ENCODE peak calls at places on chromosomes 3 and 15, in four cellular contexts. D is HCT116, O is cardiac muscle cell, Q is esophagus squamous epithelium. M is an unnamed sample. For H3K4me1, the result is how much of the 10 kb centered on the place peaks cover.

GRCh38 chr3:20668411-20668810 is 482.4 kb upstream of the SGO1 start:
- DNase-seq in Q (no peak), D (no peak), O (peak), M (no peak)

GRCh38 chr15:53787349-53787748 is 27.9 kb upstream of the WDR72 start:
- DNase-seq in Q (no peak), D (no peak), O (no peak), M (no peak)

GRCh38 chr3:189304465-189305341 is 132.9 kb downstream of the TPRG1 start:
- DNase-seq in O (no peak), Q (no peak), D (no peak), M (peak)

GRCh38 chr3:13133471-13133981 is 60.3 kb upstream of the IQSEC1 start:
- DNase-seq in Q (no peak), O (no peak), D (no peak), M (no peak)

GRCh38 chr3:126464494-126464893 is 11.2 kb downstream of the ZXDC start:
- DNase-seq in D (no peak), O (no peak), Q (no peak), M (no peak)

GRCh38 chr3:95311272-95311671 is 1248.4 kb downstream of the NSUN3 start:
- DNase-seq in O (no peak), D (no peak), Q (no peak), M (no peak)

GRCh38 chr3:66531256-66531655 is 30.4 kb upstream of the LRIG1 start:
- DNase-seq in Q (no peak), O (no peak), D (no peak), M (no peak)

GRCh38 chr15:72566973-72567372 is 87.5 kb upstream of the GOLGA6B start:
- DNase-seq in D (no peak), Q (no peak), O (no peak), M (no peak)

GRCh38 chr3:4410174-4410573 is 56.9 kb downstream of the SUMF1 start:
- DNase-seq in O (no peak), Q (no peak), D (no peak), M (no peak)

GRCh38 chr15:28861031-28861534 is 12.6 kb upstream of the GOLGA6L7 start:
- DNase-seq in O (no peak), D (no peak), Q (no peak), M (peak)

GRCh38 chr3:131848111-131848510 is 186.7 kb downstream of the CPNE4 start:
- DNase-seq in Q (no peak), D (no peak), O (no peak), M (no peak)

GRCh38 chr15:83919319-83919830 is 265.5 kb downstream of the ADAMTSL3 start:
- DNase-seq in Q (no peak), O (no peak), D (no peak), M (no peak)

GRCh38 chr15:99734575-99734974 is 1.3 kb upstream of the LYSMD4 start:
- DNase-seq in D (no peak), O (no peak), Q (no peak), M (no peak)

GRCh38 chr3:78726545-78726944 is 1041.3 kb downstream of the ROBO1 start:
- DNase-seq in D (no peak), Q (no peak), O (no peak), M (no peak)

GRCh38 chr3:16658004-16658932 is 53.0 kb upstream of the DAZL start:
- DNase-seq in D (no peak), O (peak), Q (no peak), M (no peak)

GRCh38 chr15:33007295-33007855 is 187.1 kb downstream of the FMN1 start:
- DNase-seq in Q (no peak), O (peak), D (peak), M (no peak)

GRCh38 chr3:50162034-50162883 is 7.1 kb downstream of the SEMA3F start:
- DNase-seq in Q (no peak), D (no peak), O (no peak), M (no peak)
- H3K4me1 ChIP-seq in Q (half or more), D (under half), O (under half), M (under half)

DNA sequence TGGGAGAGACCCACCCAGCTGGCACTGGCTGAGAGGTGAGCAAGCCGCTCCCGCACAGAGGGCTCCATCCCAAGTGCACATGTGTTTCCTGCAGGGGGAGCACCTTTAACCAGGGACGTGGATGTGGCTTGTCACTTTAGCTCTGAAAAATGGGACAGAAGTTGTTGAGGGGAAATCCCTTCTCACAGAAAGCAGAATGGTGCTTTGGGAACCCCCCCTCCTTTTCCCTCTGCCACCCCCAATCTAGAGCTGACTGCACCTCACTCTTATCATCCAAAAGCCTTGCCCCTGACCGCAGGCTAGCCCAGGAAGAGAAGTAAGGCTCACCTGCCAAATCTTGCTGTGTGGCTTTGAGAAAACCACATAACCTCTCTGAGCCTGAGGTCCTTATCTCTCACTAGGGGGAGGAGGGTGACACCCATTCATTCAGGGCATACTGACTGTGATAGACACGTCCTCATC is 77.9 kb downstream of the RPN1 start:
- DNase-seq in Q (no peak), O (peak), D (peak), M (no peak)
- H3K27ac ChIP-seq in Q (no peak), O (no peak), D (no peak), M (no peak)

GRCh38 chr15:68201153-68201878 is 3.8 kb downstream of the CALML4 start:
- DNase-seq in Q (no peak), O (no peak), D (no peak), M (no peak)
- H3K4me1 ChIP-seq in Q (under half), O (under half), D (under half), M (under half)

DNA sequence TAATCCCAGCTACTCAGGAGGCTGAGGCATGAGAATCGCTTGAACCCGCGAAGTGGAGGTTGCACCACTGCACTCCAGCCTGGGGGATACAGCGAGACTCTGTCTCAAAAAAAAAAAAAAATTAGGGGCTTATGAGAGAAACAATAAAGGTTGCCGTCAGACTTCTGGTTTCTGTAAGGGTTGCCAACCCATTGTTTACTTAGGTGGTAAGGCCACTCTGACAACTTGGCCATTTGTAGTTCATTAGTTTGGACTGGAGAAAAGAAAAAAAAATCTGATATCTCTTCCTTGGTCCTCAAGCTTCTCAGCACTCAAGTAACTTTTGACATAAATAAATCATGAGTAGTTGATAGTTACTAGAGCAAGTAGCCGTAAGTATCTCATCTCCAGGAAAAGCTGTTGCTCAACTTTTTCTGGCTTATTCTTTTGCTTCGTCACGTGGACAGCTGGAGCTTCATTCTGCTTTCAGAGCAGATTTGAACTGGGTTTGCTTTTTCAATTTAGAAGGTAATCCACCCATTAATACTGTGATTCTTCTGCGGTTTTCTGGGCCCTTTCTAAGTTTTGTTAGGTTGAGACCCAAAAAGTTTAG is 9.4 kb downstream of the SNX1 start:
- DNase-seq in O (no peak), D (no peak), Q (no peak), M (no peak)
- H3K27ac ChIP-seq in O (no peak), D (no peak), Q (no peak), M (peak)

GRCh38 chr3:53254810-53255359 is 937 bp downstream of the TKT start:
- DNase-seq in D (no peak), O (peak), Q (no peak), M (peak)
- H3K4me1 ChIP-seq in D (half or more), O (under half), Q (under half), M (half or more)

GRCh38 chr3:114650808-114651207 is 357.0 kb downstream of the TIGIT start:
- DNase-seq in Q (no peak), O (no peak), D (peak), M (no peak)

GRCh38 chr3:114649331-114649730 is 355.5 kb downstream of the TIGIT start:
- DNase-seq in O (no peak), Q (no peak), D (peak), M (no peak)

GRCh38 chr3:114646521-114646920 is 352.7 kb downstream of the TIGIT start:
- DNase-seq in O (no peak), Q (no peak), D (no peak), M (no peak)

DNA sequence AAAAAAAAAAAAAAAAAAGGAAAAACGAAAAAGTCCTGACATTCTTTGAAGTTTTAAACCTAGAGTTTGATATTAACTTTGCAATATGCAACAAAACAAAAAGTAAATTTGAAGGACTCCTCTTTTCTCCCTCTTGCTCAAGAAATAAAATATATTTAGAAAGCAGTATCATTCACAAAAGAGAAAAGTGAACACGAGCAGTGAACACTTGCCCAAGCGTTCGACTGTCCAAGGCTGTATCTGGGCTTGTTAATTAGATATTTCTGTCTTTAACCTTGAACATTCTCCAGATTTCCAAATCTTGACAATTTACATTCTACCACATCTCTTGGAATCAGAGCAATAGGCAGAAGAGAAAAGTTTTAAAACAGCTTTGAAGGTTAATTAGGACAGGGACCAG is 357.7 kb downstream of the TIGIT start:
- DNase-seq in O (no peak), Q (no peak), D (no peak), M (no peak)
- H3K27ac ChIP-seq in O (no peak), Q (no peak), D (peak), M (no peak)

M was measured in left lung.